ENCODE peak calls at places on chromosomes 1 and 21, in ten cellular contexts. Z is AG10803, N is astrocyte of the spinal cord, I is AG09309, U is cardiac muscle cell, Q is heart left ventricle, Y is astrocyte, A is neural progenitor cell, F is OCI-LY7, V is BJ. W is an unnamed sample.

GRCh38 chr1:89566761-89567174 is 42.1 kb downstream of the LRRC8B start:
- DNase-seq in Z (no peak), N (peak), I (no peak), U (peak), Q (peak), Y (peak), A (peak), F (no peak), V (no peak), W (peak)

GRCh38 chr1:48876221-48876785 is 99.6 kb upstream of the BEND5 start:
- DNase-seq in Z (peak), N (no peak), I (peak), U (peak), Q (no peak), Y (peak), A (no peak), F (no peak), V (no peak), W (peak)

GRCh38 chr1:224707849-224708725 is 92.0 kb downstream of the CNIH3 start:
- DNase-seq in Z (peak), N (peak), I (peak), U (peak), Q (no peak), Y (peak), A (no peak), F (no peak), V (peak), W (peak)

GRCh38 chr1:190277116-190277515 is 200.5 kb downstream of the BRINP3 start:
- DNase-seq in Z (no peak), N (no peak), I (no peak), U (no peak), Q (no peak), Y (no peak), A (peak), F (no peak), V (no peak), W (no peak)

GRCh38 chr21:32698971-32699693 is 28.7 kb downstream of the SYNJ1 start:
- DNase-seq in Z (no peak), N (no peak), I (no peak), U (peak), Q (no peak), Y (peak), A (no peak), F (no peak), V (no peak), W (no peak)

GRCh38 chr1:171869097-171869496 is 27.8 kb downstream of the DNM3 start:
- DNase-seq in Z (peak), N (no peak), I (no peak), U (peak), Q (peak), Y (no peak), A (no peak), F (no peak), V (no peak), W (peak)

GRCh38 chr21:38506606-38507331 is 8.5 kb upstream of the ERG start:
- DNase-seq in Z (no peak), N (no peak), I (no peak), U (peak), Q (no peak), Y (no peak), A (peak), F (no peak), V (no peak), W (peak)

GRCh38 chr1:58936973-58937372 is 153.1 kb upstream of the JUN start:
- DNase-seq in Z (no peak), N (no peak), I (no peak), U (no peak), Q (no peak), Y (no peak), A (no peak), F (no peak), V (no peak), W (peak)

GRCh38 chr1:10917513-10918454 is 94.7 kb upstream of the TARDBP start:
- DNase-seq in Z (no peak), N (no peak), I (no peak), U (no peak), Q (no peak), Y (no peak), A (no peak), F (peak), V (no peak), W (no peak)

GRCh38 chr1:172561252-172561651 is 28.3 kb downstream of the SUCO start:
- DNase-seq in Z (peak), N (no peak), I (no peak), U (no peak), Q (no peak), Y (peak), A (no peak), F (no peak), V (no peak), W (no peak)

GRCh38 chr1:61080408-61081134 is 1.8 kb upstream of the NFIA start:
- DNase-seq in Z (no peak), N (no peak), I (no peak), U (no peak), Q (no peak), Y (no peak), A (no peak), F (no peak), V (no peak), W (no peak)

GRCh38 chr1:226870323-226871046 is at the start of gene PSEN2:
- DNase-seq in Z (peak), N (peak), I (no peak), U (peak), Q (peak), Y (peak), A (peak), F (peak), V (no peak), W (peak)

GRCh38 chr1:77430966-77431735 is 149.3 kb downstream of the AK5 start:
- DNase-seq in Z (peak), N (no peak), I (no peak), U (peak), Q (no peak), Y (no peak), A (no peak), F (no peak), V (no peak), W (peak)

GRCh38 chr1:42849944-42850343 is 3.5 kb downstream of the ZNF691 start:
- DNase-seq in Z (no peak), N (no peak), I (no peak), U (no peak), Q (no peak), Y (no peak), A (no peak), F (no peak), V (no peak), W (no peak)

GRCh38 chr1:167128261-167129227 is 34.7 kb downstream of the STYXL2 start:
- DNase-seq in Z (no peak), N (no peak), I (no peak), U (no peak), Q (no peak), Y (no peak), A (no peak), F (no peak), V (no peak), W (peak)

GRCh38 chr1:41924911-41925310 is 6.2 kb upstream of the HIVEP3 start:
- DNase-seq in Z (no peak), N (no peak), I (no peak), U (no peak), Q (no peak), Y (no peak), A (no peak), F (no peak), V (peak), W (no peak)

GRCh38 chr21:34835526-34835925 is 166.7 kb downstream of the CLIC6 start:
- DNase-seq in Z (peak), N (peak), I (peak), U (peak), Q (no peak), Y (no peak), A (no peak), F (no peak), V (peak), W (peak)

GRCh38 chr1:32702599-32703478 is at the start of gene SYNC:
- DNase-seq in Z (peak), N (peak), I (peak), U (peak), Q (peak), Y (peak), A (peak), F (no peak), V (peak), W (peak)

GRCh38 chr1:203130358-203130992 is 2.9 kb downstream of the ADORA1 start:
- DNase-seq in Z (no peak), N (no peak), I (no peak), U (no peak), Q (no peak), Y (no peak), A (no peak), F (no peak), V (no peak), W (no peak)

GRCh38 chr1:151990856-151991198 is 2.8 kb downstream of the S100A10 start:
- DNase-seq in Z (peak), N (peak), I (no peak), U (peak), Q (peak), Y (peak), A (no peak), F (no peak), V (no peak), W (peak)

GRCh38 chr1:7476861-7477534 is 294.1 kb upstream of the VAMP3 start:
- DNase-seq in Z (peak), N (no peak), I (no peak), U (peak), Q (no peak), Y (no peak), A (peak), F (no peak), V (no peak), W (no peak)

GRCh38 chr1:85571830-85572229 is 8.7 kb upstream of the CCN1 start:
- DNase-seq in Z (no peak), N (no peak), I (no peak), U (no peak), Q (no peak), Y (peak), A (no peak), F (no peak), V (no peak), W (no peak)

GRCh38 chr1:119047040-119047438 is 58.9 kb upstream of the TBX15 start:
- DNase-seq in Z (peak), N (peak), I (peak), U (peak), Q (no peak), Y (peak), A (no peak), F (no peak), V (peak), W (peak)

GRCh38 chr1:196678510-196678884 is 26.7 kb downstream of the CFH start:
- DNase-seq in Z (peak), N (peak), I (no peak), U (peak), Q (no peak), Y (peak), A (no peak), F (no peak), V (no peak), W (peak)

GRCh38 chr1:203985044-203985443 is 87.9 kb upstream of the SOX13 start:
- DNase-seq in Z (no peak), N (no peak), I (no peak), U (peak), Q (no peak), Y (no peak), A (peak), F (no peak), V (no peak), W (no peak)

GRCh38 chr1:36699113-36699512 is 216.4 kb upstream of the CSF3R start:
- DNase-seq in Z (no peak), N (no peak), I (no peak), U (no peak), Q (no peak), Y (no peak), A (peak), F (no peak), V (no peak), W (no peak)

GRCh38 chr1:86409416-86410021 is 13.4 kb upstream of the ODF2L start:
- DNase-seq in Z (peak), N (no peak), I (no peak), U (no peak), Q (no peak), Y (peak), A (peak), F (no peak), V (no peak), W (peak)

GRCh38 chr1:167503626-167504458 is 14.5 kb downstream of the CD247 start:
- DNase-seq in Z (no peak), N (no peak), I (no peak), U (no peak), Q (no peak), Y (no peak), A (no peak), F (no peak), V (no peak), W (no peak)

GRCh38 chr1:118144777-118145176 is 40.3 kb downstream of the SPAG17 start:
- DNase-seq in Z (no peak), N (no peak), I (no peak), U (peak), Q (no peak), Y (no peak), A (no peak), F (no peak), V (no peak), W (peak)

GRCh38 chr1:91022518-91022929 is 689 bp upstream of the ZNF644 start:
- DNase-seq in Z (no peak), N (no peak), I (no peak), U (no peak), Q (no peak), Y (no peak), A (peak), F (no peak), V (no peak), W (no peak)

GRCh38 chr1:209375681-209376360 is 207.7 kb upstream of the CAMK1G start:
- DNase-seq in Z (peak), N (peak), I (peak), U (peak), Q (no peak), Y (peak), A (peak), F (no peak), V (no peak), W (peak)
- TF ChIP-seq CTCF in Z (peak), N (no peak), I (no peak), U (no peak), Q (no peak), Y (no peak), A (no peak), F (no peak), V (peak), W (no peak)

GRCh38 chr1:217369996-217370551 is 260.8 kb downstream of the GPATCH2 start:
- DNase-seq in Z (no peak), N (no peak), I (no peak), U (no peak), Q (no peak), Y (no peak), A (no peak), F (no peak), V (no peak), W (no peak)
- H3K4me3 ChIP-seq in Z (no peak), N (no peak), I (no peak), U (no peak), Q (no peak), Y (no peak), A (peak), F (no peak), V (no peak), W (no peak)

GRCh38 chr1:165853528-165854075 is 26.2 kb downstream of the UCK2 start:
- DNase-seq in Z (peak), N (no peak), I (no peak), U (no peak), Q (no peak), Y (no peak), A (no peak), F (no peak), V (no peak), W (no peak)

GRCh38 chr1:165849336-165850133 is 22.1 kb downstream of the UCK2 start:
- DNase-seq in Z (no peak), N (no peak), I (no peak), U (no peak), Q (no peak), Y (no peak), A (no peak), F (no peak), V (no peak), W (no peak)

GRCh38 chr1:165854101-165854845 is 26.9 kb downstream of the UCK2 start:
- DNase-seq in Z (peak), N (peak), I (peak), U (peak), Q (peak), Y (peak), A (peak), F (no peak), V (peak), W (peak)

GRCh38 chr1:165852896-165853295 is 25.5 kb downstream of the UCK2 start:
- DNase-seq in Z (no peak), N (no peak), I (no peak), U (no peak), Q (no peak), Y (no peak), A (no peak), F (no peak), V (no peak), W (no peak)

DNA sequence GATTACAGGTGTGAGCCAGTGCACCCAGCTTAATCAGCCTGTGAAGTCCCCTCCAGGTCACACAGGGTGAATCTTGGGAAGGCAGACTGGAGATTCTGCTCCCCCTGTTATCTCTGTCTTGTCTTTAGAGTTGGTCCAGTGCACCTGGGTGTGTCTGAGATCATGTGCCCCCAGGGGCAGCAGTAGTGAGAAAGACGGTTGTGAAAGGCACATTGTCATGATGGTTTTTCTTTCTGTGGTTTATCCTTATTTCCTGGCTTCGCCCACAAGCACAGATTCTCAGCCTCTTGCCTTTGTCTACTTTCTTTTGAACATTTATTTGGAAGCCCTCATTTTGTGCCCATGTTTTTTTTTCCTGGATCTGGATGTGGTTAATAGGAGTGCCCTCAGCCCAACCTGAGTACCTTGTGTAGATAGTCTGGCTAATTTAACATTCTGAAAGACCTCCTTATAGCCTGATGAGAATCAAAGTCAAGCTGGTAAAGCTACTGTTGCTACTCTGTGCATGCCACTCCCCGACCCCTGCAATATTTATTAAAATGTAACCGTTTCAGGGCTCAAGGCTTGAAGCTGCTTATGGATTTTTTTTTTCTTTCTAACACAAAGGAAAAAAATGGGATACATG is 23.7 kb downstream of the UCK2 start:
- DNase-seq in Z (peak), N (peak), I (no peak), U (no peak), Q (no peak), Y (peak), A (no peak), F (peak), V (no peak), W (peak)
- TF ChIP-seq CTCF in Z (no peak), N (no peak), I (no peak), U (no peak), Q (no peak), Y (no peak), A (no peak), F (no peak), V (no peak), W (no peak)

GRCh38 chr21:31618696-31619430 is 40.6 kb upstream of the SOD1 start:
- DNase-seq in Z (no peak), N (no peak), I (no peak), U (no peak), Q (no peak), Y (no peak), A (no peak), F (no peak), V (no peak), W (no peak)

GRCh38 chr21:31624181-31624580 is 35.3 kb upstream of the SOD1 start:
- DNase-seq in Z (no peak), N (no peak), I (no peak), U (no peak), Q (no peak), Y (no peak), A (no peak), F (no peak), V (no peak), W (no peak)

GRCh38 chr21:31623664-31624063 is 35.8 kb upstream of the SOD1 start:
- DNase-seq in Z (no peak), N (no peak), I (no peak), U (no peak), Q (no peak), Y (no peak), A (peak), F (peak), V (no peak), W (peak)

GRCh38 chr21:31624961-31625491 is 34.5 kb upstream of the SOD1 start:
- DNase-seq in Z (no peak), N (no peak), I (no peak), U (no peak), Q (no peak), Y (no peak), A (no peak), F (no peak), V (no peak), W (no peak)

GRCh38 chr21:31622397-31622796 is 37.1 kb upstream of the SOD1 start:
- DNase-seq in Z (no peak), N (no peak), I (no peak), U (no peak), Q (no peak), Y (no peak), A (no peak), F (no peak), V (no peak), W (no peak)
- H3K4me3 ChIP-seq in Z (no peak), N (no peak), I (no peak), U (no peak), Q (no peak), Y (no peak), A (no peak), F (no peak), V (no peak), W (no peak)

GRCh38 chr1:205199090-205199930 is 12.2 kb downstream of the DSTYK start:
- DNase-seq in Z (peak), N (no peak), I (peak), U (no peak), Q (no peak), Y (no peak), A (no peak), F (no peak), V (peak), W (peak)
- TF ChIP-seq CTCF in Z (no peak), N (no peak), I (peak), U (no peak), Q (no peak), Y (no peak), A (no peak), F (no peak), V (no peak), W (no peak)

DNA sequence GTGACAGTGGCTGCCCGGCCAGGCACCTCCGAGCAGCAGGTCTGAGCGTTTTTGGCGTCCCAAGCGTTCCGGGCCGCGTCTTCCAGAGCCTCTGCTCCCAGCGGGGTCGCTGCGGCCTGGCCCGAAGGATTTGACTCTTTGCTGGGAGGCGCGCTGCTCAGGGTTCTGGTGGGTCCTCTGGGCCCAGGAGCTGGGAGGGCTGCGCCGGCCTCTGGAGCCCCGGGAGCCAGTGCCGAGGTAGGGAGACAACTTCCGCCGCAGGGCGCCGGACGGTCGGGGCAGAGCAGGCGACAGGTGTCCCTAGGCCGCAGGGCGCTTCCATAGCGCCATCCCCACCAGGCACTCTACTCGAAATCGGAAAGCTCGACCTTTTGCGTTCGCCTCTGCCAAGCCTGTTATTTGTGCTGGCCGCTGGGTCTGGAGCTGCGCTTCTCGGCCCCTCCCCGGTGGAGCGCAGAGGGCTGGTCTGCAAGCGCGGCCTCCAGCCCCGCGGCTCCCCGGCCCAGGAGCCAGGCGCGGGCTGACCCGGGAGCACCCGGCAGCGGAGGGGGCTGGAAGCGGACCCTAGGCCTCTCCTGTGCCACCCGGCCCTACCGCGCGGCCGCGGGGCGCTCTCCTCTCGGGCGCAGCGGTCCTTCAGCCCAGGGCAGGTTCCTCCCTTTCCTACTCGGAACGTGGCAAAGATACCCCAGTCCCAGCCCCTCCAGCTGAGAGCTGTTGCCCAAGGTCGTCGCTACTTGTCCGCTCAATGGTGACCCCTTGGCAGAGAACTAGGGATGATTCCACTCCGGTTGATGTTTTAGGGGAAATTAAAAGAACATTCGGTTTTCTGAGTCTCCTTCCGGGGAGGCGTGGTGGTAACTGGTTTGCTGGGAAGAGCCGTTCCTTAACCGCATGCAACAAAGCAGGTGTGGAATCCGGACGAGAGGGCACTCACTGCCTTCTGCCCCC is 2.3 kb downstream of the SIM2 start:
- DNase-seq in Z (no peak), N (no peak), I (no peak), U (no peak), Q (no peak), Y (no peak), A (peak), F (no peak), V (no peak), W (no peak)
- H3K4me3 ChIP-seq in Z (peak), N (no peak), I (no peak), U (peak), Q (peak), Y (peak), A (peak), F (no peak), V (no peak), W (no peak)